ENCODE peak calls at places on chromosome 21, in eight cellular contexts. O, P, D, I, T, K, M and Q are unnamed samples.
A peak's percentile ranks its signal among the peaks of the same experiment; 100 is the strongest.

GRCh38 chr21:22941779-22942178 is 1943.6 kb downstream of the NCAM2 start:
- DNase-seq in O (no peak), P (no peak), D (no peak), I (no peak), T (no peak), K (no peak), M (peak; percentile 65), Q (no peak)

GRCh38 chr21:26437326-26438009 is 135.6 kb downstream of the CYYR1 start:
- DNase-seq in O (no peak), P (no peak), D (no peak), I (no peak), T (no peak), K (no peak), M (no peak), Q (no peak)

GRCh38 chr21:31660134-31660565 is 657 bp downstream of the SOD1 start:
- DNase-seq in O (no peak), P (peak; percentile 52), D (peak; percentile 47), I (peak; percentile 44), T (peak; percentile 45), K (peak; percentile 48), M (peak; percentile 21), Q (peak; percentile 62)

GRCh38 chr21:26391166-26391565 is 181.9 kb downstream of the CYYR1 start:
- DNase-seq in O (no peak), P (no peak), D (no peak), I (no peak), T (no peak), K (no peak), M (peak; percentile 43), Q (no peak)

GRCh38 chr21:45158491-45159423 is 84.4 kb downstream of the ADARB1 start:
- DNase-seq in O (no peak), P (no peak), D (no peak), I (no peak), T (no peak), K (no peak), M (no peak), Q (no peak)

GRCh38 chr21:21045538-21045937 is 47.3 kb downstream of the NCAM2 start:
- DNase-seq in O (no peak), P (no peak), D (no peak), I (no peak), T (no peak), K (no peak), M (no peak), Q (no peak)

GRCh38 chr21:19122371-19122770 is 718.8 kb upstream of the TMPRSS15 start:
- DNase-seq in O (no peak), P (no peak), D (no peak), I (peak; percentile 90), T (no peak), K (no peak), M (no peak), Q (no peak)

GRCh38 chr21:43825936-43826622 is 36.7 kb downstream of the RRP1 start:
- DNase-seq in O (no peak), P (no peak), D (no peak), I (peak; percentile 48), T (no peak), K (no peak), M (peak; percentile 43), Q (no peak)

GRCh38 chr21:45971487-45972352 is 9.8 kb upstream of the COL6A1 start:
- DNase-seq in O (no peak), P (no peak), D (peak; percentile 79), I (no peak), T (no peak), K (no peak), M (no peak), Q (no peak)